ENCODE peak calls at places on chromosomes 13 and 19, in six cellular contexts. P, J, U, F, T and E are unnamed samples.

GRCh38 chr19:10520652-10521318 is 3.5 kb upstream of the S1PR5 start:
- DNase-seq in P (no peak), J (no peak), U (peak; percentile 95), F (no peak), T (no peak), E (no peak)

GRCh38 chr13:79678100-79678499 is 197.1 kb downstream of the NDFIP2 start:
- DNase-seq in F (no peak), P (peak; percentile 44), J (peak; percentile 7), T (no peak), U (peak; percentile 34), E (peak; percentile 38)

GRCh38 chr19:14972676-14973075 is 7.0 kb downstream of the SLC1A6 start:
- DNase-seq in P (no peak), T (no peak), F (no peak), U (no peak), J (no peak), E (no peak)

GRCh38 chr19:42433503-42434260 is 6.5 kb upstream of the LIPE start:
- DNase-seq in U (peak; percentile 63), F (no peak), T (peak; percentile 90), P (peak; percentile 14), J (peak; percentile 32), E (peak; percentile 52)

GRCh38 chr13:107422421-107422820 is 792.9 kb downstream of the LIG4 start:
- DNase-seq in J (no peak), U (no peak), P (no peak), F (no peak), T (no peak), E (no peak)

GRCh38 chr13:31846182-31846938 is 107.0 kb downstream of the RXFP2 start:
- DNase-seq in P (peak; percentile 71), U (peak; percentile 83), F (peak; percentile 18), T (peak; percentile 63), J (peak; percentile 83), E (peak; percentile 71)

GRCh38 chr19:5974721-5975387 is 3.1 kb downstream of the RANBP3 start:
- DNase-seq in F (no peak), J (no peak), T (no peak), U (peak; percentile 46), P (peak; percentile 35), E (no peak)

GRCh38 chr13:38255600-38255999 is 94.1 kb upstream of the UFM1 start:
- DNase-seq in T (no peak), J (no peak), U (peak; percentile 2), P (no peak), F (no peak), E (no peak)

GRCh38 chr13:75760182-75760981 is 124.3 kb downstream of the LMO7 start:
- DNase-seq in T (no peak), J (no peak), P (peak; percentile 33), F (no peak), U (peak; percentile 93), E (no peak)

GRCh38 chr19:7544626-7545025 is 9.1 kb downstream of the PNPLA6 start:
- DNase-seq in T (no peak), J (no peak), F (no peak), P (no peak), U (no peak), E (no peak)

GRCh38 chr13:51292000-51292550 is 47.4 kb upstream of the SERPINE3 start:
- DNase-seq in J (peak; percentile 45), U (no peak), F (peak; percentile 37), P (peak; percentile 62), T (no peak), E (peak; percentile 85)

GRCh38 chr19:50430888-50431342 is 1.8 kb upstream of the MYBPC2 start:
- DNase-seq in J (no peak), F (no peak), U (no peak), T (no peak), P (no peak), E (no peak)

GRCh38 chr13:36837354-36838092 is 18.5 kb downstream of the RFXAP start:
- DNase-seq in P (no peak), T (no peak), U (no peak), J (no peak), F (no peak), E (no peak)

GRCh38 chr13:61766667-61767058 is 351.0 kb upstream of the PCDH20 start:
- DNase-seq in F (no peak), U (no peak), T (no peak), J (no peak), P (no peak), E (no peak)

GRCh38 chr13:110683203-110683883 is 22.6 kb downstream of the CARS2 start:
- DNase-seq in F (no peak), J (peak; percentile 32), U (peak; percentile 32), P (peak; percentile 15), T (no peak), E (peak; percentile 20)

GRCh38 chr19:43780706-43781525 is at the start of gene KCNN4:
- DNase-seq in F (no peak), P (peak; percentile 67), U (peak; percentile 86), J (peak; percentile 62), T (no peak), E (peak; percentile 58)

GRCh38 chr19:31356587-31357314 is 7.5 kb upstream of the TSHZ3 start:
- DNase-seq in T (no peak), J (no peak), P (no peak), U (peak; percentile 61), F (no peak), E (no peak)
- TF ChIP-seq CTCF in T (peak; percentile 45), J (no peak), P (no peak), U (peak; percentile 54), F (no peak), E (peak; percentile 41)

GRCh38 chr13:44364601-44365000 is 9.0 kb upstream of the SERP2 start:
- DNase-seq in U (peak; percentile 79), F (no peak), J (peak; percentile 57), P (peak; percentile 55), T (no peak), E (peak; percentile 25)
- TF ChIP-seq CTCF in U (no peak), F (no peak), J (no peak), P (no peak), T (no peak), E (no peak)

DNA sequence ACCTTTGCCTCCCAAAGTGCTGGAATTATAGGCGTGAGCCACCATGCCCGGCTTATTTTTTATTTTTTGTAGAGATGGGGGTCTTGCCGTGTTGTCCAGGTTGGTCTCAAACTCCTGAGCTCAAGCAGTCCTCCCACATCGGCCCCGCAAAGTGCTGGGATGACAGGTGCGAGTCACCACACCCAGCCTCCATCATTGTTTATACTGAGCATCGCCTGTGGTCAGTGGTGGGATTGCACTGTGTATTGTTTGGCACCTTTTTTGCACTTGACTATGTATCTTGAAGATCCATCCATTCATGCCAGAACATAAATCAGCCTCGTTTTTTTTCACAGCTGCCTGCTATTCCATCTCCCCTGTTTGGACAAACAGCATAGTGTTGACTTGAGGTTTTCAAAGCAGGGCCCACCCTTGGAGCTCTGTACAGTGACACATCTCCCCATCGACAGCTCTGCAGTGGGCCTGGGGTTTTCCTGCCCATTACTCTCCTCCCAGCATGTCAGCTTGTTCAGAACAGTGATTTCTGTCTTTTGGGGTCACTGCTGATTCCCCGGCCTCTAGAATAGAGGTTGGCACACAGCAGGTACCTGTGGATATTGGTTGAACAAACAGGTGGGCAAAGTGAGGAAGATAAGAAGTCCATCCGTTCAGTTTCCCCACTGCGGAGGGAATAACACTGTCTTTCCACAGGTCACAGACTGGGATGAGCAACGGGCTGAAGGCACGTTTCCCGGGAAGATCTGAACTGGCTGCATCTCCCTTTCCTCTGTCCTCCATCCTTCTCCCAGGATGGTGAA is 8.2 kb upstream of the UPK1A start:
- DNase-seq in J (no peak), F (no peak), T (no peak), U (peak; percentile 14), P (no peak), E (no peak)
- TF ChIP-seq CTCF in J (peak; percentile 1), F (peak; percentile 30), T (no peak), U (peak; percentile 18), P (no peak), E (peak; percentile 21)

GRCh38 chr19:973726-974563 is 10.2 kb upstream of the WDR18 start:
- DNase-seq in U (no peak), P (no peak), J (no peak), F (no peak), T (no peak), E (no peak)

GRCh38 chr19:974564-975257 is 9.4 kb upstream of the WDR18 start:
- DNase-seq in T (no peak), J (no peak), F (no peak), P (no peak), U (no peak), E (no peak)

GRCh38 chr19:972281-972680 is 11.9 kb upstream of the WDR18 start:
- DNase-seq in J (no peak), U (no peak), F (no peak), T (no peak), P (no peak), E (no peak)

GRCh38 chr19:971795-972194 is 12.3 kb upstream of the WDR18 start:
- DNase-seq in F (no peak), P (no peak), T (no peak), U (no peak), J (no peak), E (no peak)

GRCh38 chr19:970695-971094 is 13.4 kb upstream of the WDR18 start:
- DNase-seq in U (no peak), T (no peak), F (no peak), J (no peak), P (no peak), E (no peak)
- TF ChIP-seq CTCF in U (peak; percentile 60), T (peak; percentile 44), F (peak; percentile 70), J (peak; percentile 52), P (peak; percentile 45), E (peak; percentile 65)

DNA sequence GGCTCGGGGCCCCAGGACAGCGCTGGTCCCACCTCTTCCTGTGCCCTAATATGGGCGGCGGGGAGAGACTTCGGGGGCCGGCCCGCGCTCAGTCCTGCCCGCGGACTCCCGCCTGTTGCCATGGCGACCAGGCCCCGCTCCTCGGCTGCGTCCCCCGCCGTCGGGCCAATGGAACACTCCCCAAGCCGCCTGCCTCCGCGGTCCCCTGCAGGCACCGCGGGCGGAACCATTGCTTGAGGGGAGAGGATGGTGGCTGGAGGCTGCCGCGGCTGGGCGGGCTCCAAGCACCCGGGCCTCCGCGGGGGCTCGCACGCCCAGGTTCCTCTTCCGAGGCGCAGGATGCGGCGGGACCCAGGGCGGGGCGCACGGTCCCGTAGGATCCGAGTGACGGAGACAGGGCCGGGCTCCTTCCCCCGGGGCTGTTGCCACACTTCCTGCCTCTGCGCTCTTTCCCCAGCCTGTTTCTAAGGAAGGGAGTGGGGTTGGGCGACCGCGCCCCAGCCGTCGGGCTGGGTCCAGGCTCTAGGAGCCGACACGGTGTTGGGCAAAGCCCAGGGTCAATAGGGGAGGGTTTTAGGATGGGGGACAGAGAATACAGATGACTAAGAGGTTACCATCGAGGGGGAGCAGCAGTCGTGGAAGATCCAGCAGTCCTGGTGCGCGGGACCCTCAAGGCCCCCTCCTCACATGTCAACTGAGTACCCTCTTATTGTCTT is 1.2 kb upstream of the JUNB start:
- DNase-seq in J (peak; percentile 97), U (peak; percentile 98), F (peak; percentile 92), P (peak; percentile 93), T (peak; percentile 90), E (peak; percentile 94)
- TF ChIP-seq CTCF in J (no peak), U (no peak), F (no peak), P (no peak), T (peak; percentile 31), E (no peak)

GRCh38 chr13:28220166-28220565 is 81.8 kb downstream of the PAN3 start:
- DNase-seq in J (peak; percentile 9), T (no peak), P (peak; percentile 46), F (no peak), U (peak; percentile 14), E (peak; percentile 43)
- TF ChIP-seq CTCF in J (no peak), T (no peak), P (no peak), F (no peak), U (no peak), E (no peak)

DNA sequence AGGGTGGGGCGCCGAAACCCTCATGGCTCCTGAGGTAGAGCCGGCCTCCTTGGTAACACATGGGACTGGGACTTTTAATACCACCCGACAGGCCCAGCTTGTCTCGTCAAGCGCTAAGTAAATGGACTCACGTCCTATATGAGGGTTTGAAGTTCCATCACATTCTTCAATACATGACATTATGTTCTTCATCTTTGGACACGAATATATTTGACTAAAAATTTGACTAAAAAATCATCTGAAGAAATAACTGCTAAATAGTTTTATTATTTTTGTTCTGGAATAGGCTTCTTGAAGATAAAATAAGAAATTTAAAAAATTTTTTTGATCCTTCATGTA is 335 bp upstream of the ZNF607 start:
- DNase-seq in P (no peak), T (no peak), J (no peak), F (no peak), U (no peak), E (no peak)
- TF ChIP-seq CTCF in P (no peak), T (no peak), J (no peak), F (no peak), U (no peak), E (no peak)